ENCODE peak calls at places on chromosomes 6 and 20, in ten cellular contexts. One of them, this sample, is unnamed.
A peak's percentile ranks its signal among the peaks of the same experiment; 100 is the strongest.

GRCh38 chr20:54067606-54068174 is 2.7 kb downstream of the BCAS1 start:
- DNase-seq in fibroblast of the aortic adventitia: no peak
- DNase-seq in brain microvascular endothelial cell: no peak
- DNase-seq in heart left ventricle: no peak
- DNase-seq in ovary: no peak
- DNase-seq in lung: peak; percentile 92
- DNase-seq in neural progenitor cell: no peak
- DNase-seq in BJ: no peak
- DNase-seq in astrocyte: peak; percentile 65
- DNase-seq in dorsolateral prefrontal cortex: no peak
- DNase-seq in this sample: peak; percentile 98

GRCh38 chr6:142763205-142763604 is 181.8 kb downstream of the HIVEP2 start:
- DNase-seq in brain microvascular endothelial cell: no peak
- DNase-seq in neural progenitor cell: no peak
- DNase-seq in heart left ventricle: no peak
- DNase-seq in fibroblast of the aortic adventitia: peak; percentile 33
- DNase-seq in astrocyte: peak; percentile 87
- DNase-seq in dorsolateral prefrontal cortex: peak; percentile 61
- DNase-seq in lung: no peak
- DNase-seq in BJ: no peak
- DNase-seq in ovary: no peak
- DNase-seq in this sample: peak; percentile 42

GRCh38 chr6:33112148-33112547 is 36.4 kb downstream of the HLA-DPB1 start:
- DNase-seq in heart left ventricle: no peak
- DNase-seq in brain microvascular endothelial cell: peak; percentile 70
- DNase-seq in dorsolateral prefrontal cortex: no peak
- DNase-seq in lung: peak; percentile 58
- DNase-seq in astrocyte: peak; percentile 37
- DNase-seq in ovary: no peak
- DNase-seq in BJ: peak; percentile 9
- DNase-seq in neural progenitor cell: no peak
- DNase-seq in fibroblast of the aortic adventitia: peak; percentile 62
- DNase-seq in this sample: no peak

GRCh38 chr6:132725471-132725870 is 11.6 kb upstream of the VNN1 start:
- DNase-seq in BJ: no peak
- DNase-seq in ovary: no peak
- DNase-seq in brain microvascular endothelial cell: no peak
- DNase-seq in lung: no peak
- DNase-seq in neural progenitor cell: no peak
- DNase-seq in dorsolateral prefrontal cortex: no peak
- DNase-seq in astrocyte: no peak
- DNase-seq in fibroblast of the aortic adventitia: no peak
- DNase-seq in heart left ventricle: no peak
- DNase-seq in this sample: no peak

GRCh38 chr6:164693934-164694333 is 615.5 kb downstream of the C6orf118 start:
- DNase-seq in fibroblast of the aortic adventitia: peak; percentile 1
- DNase-seq in heart left ventricle: no peak
- DNase-seq in ovary: no peak
- DNase-seq in neural progenitor cell: peak; percentile 28
- DNase-seq in brain microvascular endothelial cell: no peak
- DNase-seq in lung: no peak
- DNase-seq in astrocyte: peak; percentile 79
- DNase-seq in dorsolateral prefrontal cortex: peak; percentile 50
- DNase-seq in BJ: no peak
- DNase-seq in this sample: no peak

GRCh38 chr6:10747251-10747972 is at the start of gene TMEM14B:
- DNase-seq in astrocyte: peak; percentile 83
- DNase-seq in ovary: peak; percentile 100
- DNase-seq in brain microvascular endothelial cell: peak; percentile 95
- DNase-seq in BJ: peak; percentile 72
- DNase-seq in neural progenitor cell: peak; percentile 100
- DNase-seq in lung: peak; percentile 99
- DNase-seq in heart left ventricle: peak; percentile 100
- DNase-seq in dorsolateral prefrontal cortex: peak; percentile 98
- DNase-seq in fibroblast of the aortic adventitia: peak; percentile 95
- DNase-seq in this sample: peak; percentile 62

GRCh38 chr6:111800468-111800760 is 72.8 kb downstream of the FYN start:
- DNase-seq in ovary: no peak
- DNase-seq in heart left ventricle: no peak
- DNase-seq in neural progenitor cell: no peak
- DNase-seq in dorsolateral prefrontal cortex: no peak
- DNase-seq in astrocyte: no peak
- DNase-seq in brain microvascular endothelial cell: no peak
- DNase-seq in fibroblast of the aortic adventitia: no peak
- DNase-seq in lung: no peak
- DNase-seq in BJ: no peak
- DNase-seq in this sample: no peak

GRCh38 chr6:84762941-84763396 is 1.4 kb downstream of the TBX18 start:
- DNase-seq in astrocyte: no peak
- DNase-seq in dorsolateral prefrontal cortex: no peak
- DNase-seq in heart left ventricle: peak; percentile 61
- DNase-seq in brain microvascular endothelial cell: no peak
- DNase-seq in BJ: no peak
- DNase-seq in lung: no peak
- DNase-seq in neural progenitor cell: peak; percentile 55
- DNase-seq in ovary: peak; percentile 61
- DNase-seq in fibroblast of the aortic adventitia: no peak
- DNase-seq in this sample: no peak

GRCh38 chr6:33781105-33781975 is 7.6 kb downstream of the LEMD2 start:
- DNase-seq in lung: no peak
- DNase-seq in astrocyte: peak; percentile 53
- DNase-seq in brain microvascular endothelial cell: peak; percentile 46
- DNase-seq in fibroblast of the aortic adventitia: peak; percentile 70
- DNase-seq in BJ: no peak
- DNase-seq in heart left ventricle: peak; percentile 58
- DNase-seq in neural progenitor cell: peak; percentile 84
- DNase-seq in ovary: no peak
- DNase-seq in dorsolateral prefrontal cortex: no peak
- DNase-seq in this sample: peak; percentile 39

GRCh38 chr6:150962436-150962835 is 96.9 kb downstream of the MTHFD1L start:
- DNase-seq in dorsolateral prefrontal cortex: no peak
- DNase-seq in BJ: no peak
- DNase-seq in ovary: no peak
- DNase-seq in heart left ventricle: no peak
- DNase-seq in neural progenitor cell: no peak
- DNase-seq in astrocyte: no peak
- DNase-seq in brain microvascular endothelial cell: no peak
- DNase-seq in fibroblast of the aortic adventitia: no peak
- DNase-seq in lung: no peak
- DNase-seq in this sample: no peak

GRCh38 chr6:21914121-21914973 is 320.8 kb downstream of the SOX4 start:
- DNase-seq in BJ: no peak
- DNase-seq in astrocyte: peak; percentile 54
- DNase-seq in ovary: no peak
- DNase-seq in heart left ventricle: peak; percentile 75
- DNase-seq in brain microvascular endothelial cell: peak; percentile 51
- DNase-seq in fibroblast of the aortic adventitia: peak; percentile 76
- DNase-seq in dorsolateral prefrontal cortex: no peak
- DNase-seq in neural progenitor cell: no peak
- DNase-seq in lung: peak; percentile 77
- DNase-seq in this sample: no peak

GRCh38 chr6:34174846-34175399 is 29.0 kb upstream of the GRM4 start:
- DNase-seq in astrocyte: no peak
- DNase-seq in dorsolateral prefrontal cortex: peak; percentile 7
- DNase-seq in brain microvascular endothelial cell: no peak
- DNase-seq in neural progenitor cell: no peak
- DNase-seq in heart left ventricle: no peak
- DNase-seq in fibroblast of the aortic adventitia: no peak
- DNase-seq in BJ: no peak
- DNase-seq in ovary: no peak
- DNase-seq in lung: no peak
- DNase-seq in this sample: no peak

GRCh38 chr6:132798820-132799538 is 542 bp upstream of the SLC18B1 start:
- DNase-seq in heart left ventricle: peak; percentile 73
- DNase-seq in astrocyte: no peak
- DNase-seq in BJ: no peak
- DNase-seq in brain microvascular endothelial cell: peak; percentile 57
- DNase-seq in neural progenitor cell: peak; percentile 62
- DNase-seq in fibroblast of the aortic adventitia: peak; percentile 59
- DNase-seq in ovary: peak; percentile 64
- DNase-seq in dorsolateral prefrontal cortex: no peak
- DNase-seq in lung: peak; percentile 80
- DNase-seq in this sample: no peak

GRCh38 chr6:9646346-9647042 is 768.4 kb downstream of the TFAP2A start:
- DNase-seq in brain microvascular endothelial cell: peak; percentile 11
- DNase-seq in dorsolateral prefrontal cortex: no peak
- DNase-seq in astrocyte: peak; percentile 56
- DNase-seq in BJ: peak; percentile 19
- DNase-seq in heart left ventricle: no peak
- DNase-seq in ovary: no peak
- DNase-seq in fibroblast of the aortic adventitia: peak; percentile 94
- DNase-seq in neural progenitor cell: no peak
- DNase-seq in lung: peak; percentile 30
- DNase-seq in this sample: peak; percentile 25

GRCh38 chr6:30689022-30689865 is 1.5 kb downstream of the NRM start:
- DNase-seq in ovary: peak; percentile 38
- DNase-seq in dorsolateral prefrontal cortex: peak; percentile 13
- DNase-seq in astrocyte: no peak
- DNase-seq in heart left ventricle: no peak
- DNase-seq in fibroblast of the aortic adventitia: no peak
- DNase-seq in brain microvascular endothelial cell: no peak
- DNase-seq in lung: no peak
- DNase-seq in BJ: no peak
- DNase-seq in neural progenitor cell: no peak
- DNase-seq in this sample: no peak

GRCh38 chr6:30690403-30691207 is at the start of gene NRM:
- DNase-seq in heart left ventricle: peak; percentile 95
- DNase-seq in BJ: no peak
- DNase-seq in ovary: peak; percentile 92
- DNase-seq in neural progenitor cell: peak; percentile 94
- DNase-seq in brain microvascular endothelial cell: peak; percentile 62
- DNase-seq in fibroblast of the aortic adventitia: peak; percentile 85
- DNase-seq in astrocyte: peak; percentile 61
- DNase-seq in dorsolateral prefrontal cortex: peak; percentile 79
- DNase-seq in lung: peak; percentile 88
- DNase-seq in this sample: no peak

GRCh38 chr6:30688569-30688968 is 2.1 kb upstream of the PPP1R18 start:
- DNase-seq in neural progenitor cell: no peak
- DNase-seq in dorsolateral prefrontal cortex: peak; percentile 37
- DNase-seq in lung: no peak
- DNase-seq in astrocyte: no peak
- DNase-seq in ovary: peak; percentile 41
- DNase-seq in brain microvascular endothelial cell: no peak
- DNase-seq in fibroblast of the aortic adventitia: no peak
- DNase-seq in BJ: no peak
- DNase-seq in heart left ventricle: no peak
- DNase-seq in this sample: no peak

GRCh38 chr6:30689985-30690384 is 799 bp downstream of the NRM start:
- DNase-seq in dorsolateral prefrontal cortex: peak; percentile 30
- DNase-seq in neural progenitor cell: no peak
- DNase-seq in BJ: no peak
- DNase-seq in fibroblast of the aortic adventitia: no peak
- DNase-seq in lung: no peak
- DNase-seq in heart left ventricle: no peak
- DNase-seq in brain microvascular endothelial cell: no peak
- DNase-seq in astrocyte: no peak
- DNase-seq in ovary: peak; percentile 39
- DNase-seq in this sample: no peak

DNA sequence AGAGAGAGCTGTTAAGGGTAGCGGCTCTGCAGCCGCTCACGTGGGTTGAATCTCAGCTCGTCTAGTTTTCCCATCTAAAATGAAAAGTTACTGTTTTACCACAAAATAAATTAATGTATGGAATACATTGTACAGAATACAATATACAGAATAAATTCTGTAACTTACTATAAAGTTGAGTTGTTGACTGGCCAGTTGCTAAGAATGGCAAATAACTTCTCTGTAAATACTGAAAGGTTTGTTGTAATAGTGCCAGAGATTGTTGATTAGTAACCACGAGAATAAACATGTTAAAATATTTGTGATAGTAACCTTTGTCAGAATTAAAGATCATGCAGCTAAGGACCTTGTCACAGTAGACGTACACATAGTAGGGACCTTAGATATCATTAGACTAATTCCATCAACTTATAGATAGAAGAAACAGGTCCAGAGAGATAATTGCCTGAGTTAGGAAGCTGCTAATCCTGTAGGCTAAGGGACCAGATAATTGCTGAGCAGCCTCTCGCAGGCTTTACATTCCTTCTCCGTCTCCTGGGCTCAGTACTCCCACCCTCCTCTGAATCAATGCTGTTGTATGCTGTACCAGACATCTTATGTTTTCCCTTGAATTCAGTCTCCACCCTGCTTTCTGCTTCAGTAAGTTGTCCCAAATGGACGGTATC is 556 bp upstream of the NRM start:
- DNase-seq in BJ: no peak
- DNase-seq in fibroblast of the aortic adventitia: no peak
- DNase-seq in dorsolateral prefrontal cortex: no peak
- DNase-seq in lung: no peak
- DNase-seq in heart left ventricle: no peak
- DNase-seq in ovary: no peak
- DNase-seq in astrocyte: no peak
- DNase-seq in brain microvascular endothelial cell: no peak
- DNase-seq in neural progenitor cell: peak; percentile 79
- DNase-seq in this sample: no peak
- H3K4me3 ChIP-seq in BJ: peak overlapping the region; percentile 75
- H3K4me3 ChIP-seq in fibroblast of the aortic adventitia: peak overlapping the region; percentile 92
- H3K4me3 ChIP-seq in dorsolateral prefrontal cortex: peak overlapping the region; percentile 51
- H3K4me3 ChIP-seq in lung: no peak overlapping the region
- H3K4me3 ChIP-seq in heart left ventricle: peak overlapping the region; percentile 75
- H3K4me3 ChIP-seq in ovary: peak overlapping the region; percentile 73
- H3K4me3 ChIP-seq in astrocyte: peak overlapping the region; percentile 77
- H3K4me3 ChIP-seq in brain microvascular endothelial cell: peak overlapping the region; percentile 86
- H3K4me3 ChIP-seq in neural progenitor cell: peak overlapping the region; percentile 76
- H3K4me3 ChIP-seq in this sample: peak overlapping the region; percentile 82

GRCh38 chr20:24102749-24103148 is 114.2 kb upstream of the GGTLC1 start:
- DNase-seq in lung: no peak
- DNase-seq in brain microvascular endothelial cell: peak; percentile 60
- DNase-seq in fibroblast of the aortic adventitia: peak; percentile 46
- DNase-seq in heart left ventricle: no peak
- DNase-seq in neural progenitor cell: no peak
- DNase-seq in astrocyte: no peak
- DNase-seq in dorsolateral prefrontal cortex: no peak
- DNase-seq in ovary: no peak
- DNase-seq in BJ: no peak
- DNase-seq in this sample: no peak
- TF ChIP-seq CTCF in lung: no peak
- TF ChIP-seq CTCF in brain microvascular endothelial cell: no peak
- TF ChIP-seq CTCF in fibroblast of the aortic adventitia: no peak
- TF ChIP-seq CTCF in heart left ventricle: no peak
- TF ChIP-seq CTCF in neural progenitor cell: no peak
- TF ChIP-seq CTCF in astrocyte: no peak
- TF ChIP-seq CTCF in dorsolateral prefrontal cortex: no peak
- TF ChIP-seq CTCF in ovary: no peak
- TF ChIP-seq CTCF in BJ: no peak
- TF ChIP-seq CTCF in this sample: no peak

GRCh38 chr6:73774311-73774766 is 78.3 kb downstream of the CD109 start:
- DNase-seq in BJ: peak; percentile 79
- DNase-seq in dorsolateral prefrontal cortex: no peak
- DNase-seq in astrocyte: peak; percentile 88
- DNase-seq in ovary: no peak
- DNase-seq in brain microvascular endothelial cell: peak; percentile 99
- DNase-seq in heart left ventricle: no peak
- DNase-seq in fibroblast of the aortic adventitia: peak; percentile 87
- DNase-seq in lung: no peak
- DNase-seq in neural progenitor cell: no peak
- DNase-seq in this sample: peak; percentile 61
- H3K4me3 ChIP-seq in BJ: no peak overlapping the region
- H3K4me3 ChIP-seq in dorsolateral prefrontal cortex: no peak overlapping the region
- H3K4me3 ChIP-seq in astrocyte: no peak overlapping the region
- H3K4me3 ChIP-seq in ovary: no peak overlapping the region
- H3K4me3 ChIP-seq in brain microvascular endothelial cell: no peak overlapping the region
- H3K4me3 ChIP-seq in heart left ventricle: no peak overlapping the region
- H3K4me3 ChIP-seq in fibroblast of the aortic adventitia: no peak overlapping the region
- H3K4me3 ChIP-seq in lung: no peak overlapping the region
- H3K4me3 ChIP-seq in neural progenitor cell: no peak overlapping the region
- H3K4me3 ChIP-seq in this sample: no peak overlapping the region

GRCh38 chr6:26258199-26258977 is 106.6 kb upstream of the BTN3A2 start:
- DNase-seq in fibroblast of the aortic adventitia: no peak
- DNase-seq in BJ: no peak
- DNase-seq in astrocyte: no peak
- DNase-seq in heart left ventricle: no peak
- DNase-seq in ovary: no peak
- DNase-seq in neural progenitor cell: peak; percentile 39
- DNase-seq in lung: no peak
- DNase-seq in dorsolateral prefrontal cortex: no peak
- DNase-seq in brain microvascular endothelial cell: no peak
- DNase-seq in this sample: no peak
- TF ChIP-seq CTCF in fibroblast of the aortic adventitia: peak; percentile 3
- TF ChIP-seq CTCF in BJ: peak; percentile 5
- TF ChIP-seq CTCF in astrocyte: peak; percentile 13
- TF ChIP-seq CTCF in heart left ventricle: no peak
- TF ChIP-seq CTCF in ovary: no peak
- TF ChIP-seq CTCF in neural progenitor cell: peak; percentile 46
- TF ChIP-seq CTCF in lung: no peak
- TF ChIP-seq CTCF in dorsolateral prefrontal cortex: no peak
- TF ChIP-seq CTCF in brain microvascular endothelial cell: peak; percentile 42
- TF ChIP-seq CTCF in this sample: peak; percentile 52

This sample was measured in epithelial cell of proximal tubule.